ENCODE peak calls at places on chromosomes 1 and 21, in five cellular contexts. S, W, T, E and N are unnamed samples.

GRCh38 chr1:182588460-182589396 is at the start of gene RNASEL:
- DNase-seq in W (peak; percentile 58), T (peak; percentile 85), E (no peak), S (peak; percentile 74), N (peak; percentile 59)

GRCh38 chr21:42356680-42357079 is 5.9 kb upstream of the TFF2 start:
- DNase-seq in E (no peak), T (no peak), S (no peak), W (no peak), N (no peak)

GRCh38 chr1:199422206-199422605 is 605.3 kb upstream of the NR5A2 start:
- DNase-seq in T (peak; percentile 6), W (no peak), S (no peak), E (no peak), N (no peak)

GRCh38 chr1:32071758-32072621 is 749 bp upstream of the TMEM39B start:
- DNase-seq in E (no peak), T (no peak), S (no peak), W (no peak), N (no peak)

GRCh38 chr1:244021427-244021826 is 29.7 kb upstream of the ZBTB18 start:
- DNase-seq in W (no peak), E (no peak), S (no peak), T (no peak), N (no peak)

GRCh38 chr1:161139765-161140164 is 7.3 kb upstream of the DEDD start:
- DNase-seq in T (peak; percentile 60), S (peak; percentile 44), W (no peak), E (no peak), N (peak; percentile 37)

GRCh38 chr1:150875197-150876110 is 945 bp downstream of the ARNT start:
- DNase-seq in S (peak; percentile 34), W (no peak), T (no peak), E (no peak), N (no peak)

GRCh38 chr1:228344631-228345072 is 62.0 kb downstream of the TRIM11 start:
- DNase-seq in W (no peak), S (no peak), T (no peak), E (no peak), N (peak; percentile 0)

GRCh38 chr1:154193821-154194220 is 1.9 kb upstream of the TPM3 start:
- DNase-seq in S (no peak), E (no peak), W (peak; percentile 65), T (no peak), N (no peak)

GRCh38 chr1:244552336-244552735 is 91.3 kb downstream of the CATSPERE start:
- DNase-seq in T (no peak), S (no peak), W (no peak), E (no peak), N (no peak)

GRCh38 chr1:224495861-224496260 is 61.3 kb upstream of the WDR26 start:
- DNase-seq in W (no peak), S (no peak), T (no peak), E (no peak), N (no peak)

GRCh38 chr1:27166929-27167328 is 12.0 kb upstream of the SLC9A1 start:
- DNase-seq in W (no peak), T (no peak), E (no peak), S (no peak), N (no peak)

GRCh38 chr1:150877220-150877516 is 769 bp upstream of the ARNT start:
- DNase-seq in E (no peak), T (no peak), W (no peak), S (no peak), N (no peak)

GRCh38 chr1:56029329-56030003 is 549.9 kb downstream of the PLPP3 start:
- DNase-seq in E (no peak), T (no peak), S (no peak), W (no peak), N (no peak)

GRCh38 chr1:218426343-218426657 is 81.2 kb downstream of the TGFB2 start:
- DNase-seq in W (peak; percentile 61), S (no peak), E (no peak), T (no peak), N (no peak)

GRCh38 chr21:44360174-44360573 is 6.8 kb downstream of the TRPM2 start:
- DNase-seq in T (no peak), E (no peak), S (no peak), W (no peak), N (no peak)

GRCh38 chr1:208249300-208249699 is 5.1 kb upstream of the PLXNA2 start:
- DNase-seq in E (no peak), T (no peak), S (no peak), W (no peak), N (no peak)

GRCh38 chr1:23996700-23997229 is 16.6 kb upstream of the SRSF10 start:
- DNase-seq in S (no peak), W (no peak), T (no peak), E (no peak), N (no peak)

GRCh38 chr1:223338811-223339746 is 24.9 kb downstream of the SUSD4 start:
- DNase-seq in W (no peak), S (no peak), E (no peak), T (peak; percentile 22), N (no peak)

GRCh38 chr1:246658567-246658966 is 65.6 kb upstream of the SCCPDH start:
- DNase-seq in W (no peak), E (no peak), T (no peak), S (no peak), N (no peak)

GRCh38 chr1:168803696-168804510 is 74.9 kb upstream of the DPT start:
- DNase-seq in E (peak; percentile 53), W (no peak), T (no peak), S (no peak), N (peak; percentile 2)

GRCh38 chr1:36884029-36884701 is 150.2 kb downstream of the GRIK3 start:
- DNase-seq in S (peak; percentile 22), T (no peak), E (no peak), W (no peak), N (no peak)

GRCh38 chr21:44434568-44434925 is 20.8 kb upstream of the LRRC3 start:
- DNase-seq in E (no peak), T (no peak), S (no peak), W (peak; percentile 42), N (no peak)

GRCh38 chr1:53367503-53368313 is 39.8 kb upstream of the LRP8 start:
- DNase-seq in T (no peak), W (peak; percentile 35), E (no peak), S (peak; percentile 78), N (no peak)

GRCh38 chr21:28856588-28857250 is 136.0 kb downstream of the LTN1 start:
- DNase-seq in E (peak; percentile 1), S (no peak), T (no peak), W (no peak), N (peak; percentile 35)

GRCh38 chr1:227816750-227817446 is 1.4 kb downstream of the PRSS38 start:
- DNase-seq in E (no peak), T (no peak), S (no peak), W (no peak), N (no peak)

GRCh38 chr1:160211010-160211790 is 6.0 kb downstream of the PEA15 start:
- DNase-seq in W (no peak), T (no peak), E (peak; percentile 58), S (no peak), N (no peak)